ENCODE peak calls at places on chromosomes 6 and 20, in five cellular contexts. E is H9, P is left lobe of liver, Y is activated T-cell treated with anti-CD3 and anti-CD28 coated beads for 1 hour, I is NCI-H1436. N is an unnamed sample.

GRCh38 chr6:167750956-167751358 is 75.8 kb upstream of the AFDN start:
- DNase-seq in Y (no peak), I (no peak), E (peak; percentile 62), P (peak; percentile 94), N (no peak)

GRCh38 chr20:35661013-35661412 is 3.7 kb downstream of the CPNE1 start:
- DNase-seq in Y (no peak), E (no peak), P (no peak), I (no peak), N (no peak)

GRCh38 chr20:46563170-46563847 is 12.9 kb upstream of the OCSTAMP start:
- DNase-seq in Y (no peak), I (no peak), E (peak; percentile 74), P (no peak), N (no peak)

GRCh38 chr6:153038378-153038777 is 35.9 kb upstream of the MTRF1L start:
- DNase-seq in P (no peak), Y (no peak), I (no peak), E (no peak), N (no peak)

GRCh38 chr6:97586344-97586743 is 303.3 kb upstream of the MMS22L start:
- DNase-seq in E (no peak), Y (no peak), P (no peak), I (no peak), N (no peak)

GRCh38 chr6:139977887-139978332 is 603.5 kb upstream of the CITED2 start:
- DNase-seq in I (no peak), P (no peak), E (no peak), Y (no peak), N (no peak)

GRCh38 chr20:64107736-64108457 is 532 bp upstream of the NPBWR2 start:
- DNase-seq in E (no peak), I (no peak), Y (no peak), P (peak; percentile 31), N (no peak)

GRCh38 chr6:153145591-153145990 is 14.5 kb upstream of the RGS17 start:
- DNase-seq in I (peak; percentile 64), E (peak; percentile 46), Y (no peak), P (no peak), N (no peak)

GRCh38 chr6:2101213-2101612 is 144.2 kb downstream of the GMDS start:
- DNase-seq in Y (no peak), I (no peak), E (no peak), P (no peak), N (no peak)

GRCh38 chr20:49964964-49965780 is 17.6 kb upstream of the SNAI1 start:
- DNase-seq in P (no peak), E (peak; percentile 82), Y (no peak), I (no peak), N (peak; percentile 34)

GRCh38 chr20:11144114-11144513 is 470.3 kb upstream of the JAG1 start:
- DNase-seq in E (no peak), Y (no peak), P (no peak), I (no peak), N (no peak)

GRCh38 chr6:73515204-73516101 is 5.4 kb downstream of the EEF1A1 start:
- DNase-seq in P (no peak), I (peak; percentile 51), E (peak; percentile 45), Y (peak; percentile 29), N (peak; percentile 77)

GRCh38 chr20:48563191-48563884 is 264.5 kb downstream of the PREX1 start:
- DNase-seq in I (no peak), E (no peak), Y (no peak), P (no peak), N (no peak)

GRCh38 chr6:40340957-40341356 is 246.2 kb downstream of the LRFN2 start:
- DNase-seq in Y (no peak), E (no peak), I (no peak), P (peak; percentile 32), N (no peak)

GRCh38 chr6:27518881-27519795 is 46.2 kb upstream of the ZNF184 start:
- DNase-seq in E (peak; percentile 71), I (peak; percentile 56), Y (peak; percentile 24), P (peak; percentile 62), N (peak; percentile 65)

GRCh38 chr6:167746377-167747151 is 80.1 kb upstream of the AFDN start:
- DNase-seq in Y (no peak), I (no peak), E (no peak), P (no peak), N (no peak)

GRCh38 chr6:33989016-33989854 is 156.7 kb downstream of the GRM4 start:
- DNase-seq in P (no peak), I (no peak), Y (no peak), E (no peak), N (no peak)

GRCh38 chr6:146267447-146267846 is 238.6 kb downstream of the GRM1 start:
- DNase-seq in I (no peak), Y (no peak), E (no peak), P (no peak), N (no peak)

GRCh38 chr6:17397764-17398194 is 4.4 kb downstream of the CAP2 start:
- DNase-seq in I (no peak), E (no peak), Y (no peak), P (no peak), N (no peak)

GRCh38 chr6:25249133-25249532 is 30.0 kb upstream of the CARMIL1 start:
- DNase-seq in I (no peak), P (no peak), E (no peak), Y (no peak), N (no peak)

GRCh38 chr20:43900062-43900461 is 14.6 kb upstream of the TOX2 start:
- DNase-seq in Y (no peak), E (no peak), I (no peak), P (peak; percentile 59), N (no peak)